ENCODE peak calls at places on chromosomes 12 and 14, in nine cellular contexts. One of them, this sample, is unnamed.

GRCh38 chr14:36438883-36439282 is 81.1 kb downstream of the NKX2-1 start:
- DNase-seq in Right ventricle myocardium superior: no peak
- DNase-seq in NCI-H1092: peak; percentile 22
- DNase-seq in GM12865: no peak
- DNase-seq in SW480: no peak
- DNase-seq in NCI-H2081 treated with DMSO at 0.1 percent for 48 hours: no peak
- DNase-seq in CD4-positive, CD25-positive, alpha-beta regulatory T cell: no peak
- DNase-seq in cardiac fibroblast: no peak
- DNase-seq in SW 1271: no peak
- DNase-seq in this sample: no peak

GRCh38 chr14:60204104-60204842 is 39.1 kb upstream of the DHRS7 start:
- DNase-seq in Right ventricle myocardium superior: no peak
- DNase-seq in NCI-H1092: peak; percentile 57
- DNase-seq in GM12865: peak; percentile 95
- DNase-seq in SW480: no peak
- DNase-seq in NCI-H2081 treated with DMSO at 0.1 percent for 48 hours: no peak
- DNase-seq in CD4-positive, CD25-positive, alpha-beta regulatory T cell: no peak
- DNase-seq in cardiac fibroblast: no peak
- DNase-seq in SW 1271: no peak
- DNase-seq in this sample: no peak

GRCh38 chr14:36661506-36662257 is at the start of gene PAX9:
- DNase-seq in Right ventricle myocardium superior: peak; percentile 80
- DNase-seq in NCI-H1092: peak; percentile 91
- DNase-seq in GM12865: peak; percentile 59
- DNase-seq in SW480: peak; percentile 87
- DNase-seq in NCI-H2081 treated with DMSO at 0.1 percent for 48 hours: peak; percentile 66
- DNase-seq in CD4-positive, CD25-positive, alpha-beta regulatory T cell: no peak
- DNase-seq in cardiac fibroblast: peak; percentile 58
- DNase-seq in SW 1271: peak; percentile 71
- DNase-seq in this sample: peak; percentile 78

GRCh38 chr12:52926596-52927241 is 21.8 kb upstream of the KRT8 start:
- DNase-seq in Right ventricle myocardium superior: no peak
- DNase-seq in NCI-H1092: no peak
- DNase-seq in GM12865: no peak
- DNase-seq in SW480: peak; percentile 95
- DNase-seq in NCI-H2081 treated with DMSO at 0.1 percent for 48 hours: no peak
- DNase-seq in CD4-positive, CD25-positive, alpha-beta regulatory T cell: no peak
- DNase-seq in cardiac fibroblast: no peak
- DNase-seq in SW 1271: no peak
- DNase-seq in this sample: no peak

GRCh38 chr12:22598763-22599161 is 26.2 kb upstream of the ETNK1 start:
- DNase-seq in Right ventricle myocardium superior: no peak
- DNase-seq in NCI-H1092: no peak
- DNase-seq in GM12865: no peak
- DNase-seq in SW480: no peak
- DNase-seq in NCI-H2081 treated with DMSO at 0.1 percent for 48 hours: no peak
- DNase-seq in CD4-positive, CD25-positive, alpha-beta regulatory T cell: no peak
- DNase-seq in cardiac fibroblast: no peak
- DNase-seq in SW 1271: no peak
- DNase-seq in this sample: no peak

GRCh38 chr14:73861060-73861459 is 9.4 kb downstream of the PTGR2 start:
- DNase-seq in Right ventricle myocardium superior: no peak
- DNase-seq in NCI-H1092: no peak
- DNase-seq in GM12865: no peak
- DNase-seq in SW480: no peak
- DNase-seq in NCI-H2081 treated with DMSO at 0.1 percent for 48 hours: no peak
- DNase-seq in CD4-positive, CD25-positive, alpha-beta regulatory T cell: no peak
- DNase-seq in cardiac fibroblast: no peak
- DNase-seq in SW 1271: no peak
- DNase-seq in this sample: no peak

GRCh38 chr12:104805186-104805585 is 152.9 kb downstream of the SLC41A2 start:
- DNase-seq in Right ventricle myocardium superior: no peak
- DNase-seq in NCI-H1092: no peak
- DNase-seq in GM12865: no peak
- DNase-seq in SW480: no peak
- DNase-seq in NCI-H2081 treated with DMSO at 0.1 percent for 48 hours: no peak
- DNase-seq in CD4-positive, CD25-positive, alpha-beta regulatory T cell: no peak
- DNase-seq in cardiac fibroblast: peak; percentile 73
- DNase-seq in SW 1271: no peak
- DNase-seq in this sample: no peak

GRCh38 chr12:53514626-53515290 is 7.5 kb upstream of the NPFF start:
- DNase-seq in Right ventricle myocardium superior: no peak
- DNase-seq in NCI-H1092: no peak
- DNase-seq in GM12865: no peak
- DNase-seq in SW480: no peak
- DNase-seq in NCI-H2081 treated with DMSO at 0.1 percent for 48 hours: no peak
- DNase-seq in CD4-positive, CD25-positive, alpha-beta regulatory T cell: no peak
- DNase-seq in cardiac fibroblast: no peak
- DNase-seq in SW 1271: no peak
- DNase-seq in this sample: peak; percentile 10

GRCh38 chr12:95492462-95492861 is 18.5 kb downstream of the METAP2 start:
- DNase-seq in Right ventricle myocardium superior: no peak
- DNase-seq in NCI-H1092: no peak
- DNase-seq in GM12865: no peak
- DNase-seq in SW480: no peak
- DNase-seq in NCI-H2081 treated with DMSO at 0.1 percent for 48 hours: no peak
- DNase-seq in CD4-positive, CD25-positive, alpha-beta regulatory T cell: no peak
- DNase-seq in cardiac fibroblast: no peak
- DNase-seq in SW 1271: no peak
- DNase-seq in this sample: no peak

GRCh38 chr12:107514887-107515445 is 170.6 kb upstream of the PWP1 start:
- DNase-seq in Right ventricle myocardium superior: no peak
- DNase-seq in NCI-H1092: no peak
- DNase-seq in GM12865: no peak
- DNase-seq in SW480: no peak
- DNase-seq in NCI-H2081 treated with DMSO at 0.1 percent for 48 hours: no peak
- DNase-seq in CD4-positive, CD25-positive, alpha-beta regulatory T cell: no peak
- DNase-seq in cardiac fibroblast: peak; percentile 96
- DNase-seq in SW 1271: no peak
- DNase-seq in this sample: no peak

GRCh38 chr12:110689601-110690430 is 901 bp upstream of the HVCN1 start:
- DNase-seq in Right ventricle myocardium superior: peak; percentile 62
- DNase-seq in NCI-H1092: no peak
- DNase-seq in GM12865: peak; percentile 93
- DNase-seq in SW480: no peak
- DNase-seq in NCI-H2081 treated with DMSO at 0.1 percent for 48 hours: no peak
- DNase-seq in CD4-positive, CD25-positive, alpha-beta regulatory T cell: peak; percentile 19
- DNase-seq in cardiac fibroblast: peak; percentile 14
- DNase-seq in SW 1271: no peak
- DNase-seq in this sample: no peak

GRCh38 chr14:94489336-94489735 is 13.3 kb upstream of the SERPINA9 start:
- DNase-seq in Right ventricle myocardium superior: no peak
- DNase-seq in NCI-H1092: no peak
- DNase-seq in GM12865: no peak
- DNase-seq in SW480: no peak
- DNase-seq in NCI-H2081 treated with DMSO at 0.1 percent for 48 hours: no peak
- DNase-seq in CD4-positive, CD25-positive, alpha-beta regulatory T cell: no peak
- DNase-seq in cardiac fibroblast: no peak
- DNase-seq in SW 1271: no peak
- DNase-seq in this sample: no peak

GRCh38 chr12:15883536-15883935 is 1.3 kb downstream of the STRAP start:
- DNase-seq in Right ventricle myocardium superior: no peak
- DNase-seq in NCI-H1092: no peak
- DNase-seq in GM12865: no peak
- DNase-seq in SW480: no peak
- DNase-seq in NCI-H2081 treated with DMSO at 0.1 percent for 48 hours: no peak
- DNase-seq in CD4-positive, CD25-positive, alpha-beta regulatory T cell: no peak
- DNase-seq in cardiac fibroblast: no peak
- DNase-seq in SW 1271: no peak
- DNase-seq in this sample: no peak

GRCh38 chr14:93056166-93056839 is 59.4 kb downstream of the ITPK1 start:
- DNase-seq in Right ventricle myocardium superior: no peak
- DNase-seq in NCI-H1092: no peak
- DNase-seq in GM12865: no peak
- DNase-seq in SW480: no peak
- DNase-seq in NCI-H2081 treated with DMSO at 0.1 percent for 48 hours: no peak
- DNase-seq in CD4-positive, CD25-positive, alpha-beta regulatory T cell: no peak
- DNase-seq in cardiac fibroblast: peak; percentile 38
- DNase-seq in SW 1271: no peak
- DNase-seq in this sample: no peak

GRCh38 chr14:20008156-20008555 is 6.2 kb downstream of the OR4Q2 start:
- DNase-seq in Right ventricle myocardium superior: no peak
- DNase-seq in NCI-H1092: no peak
- DNase-seq in GM12865: no peak
- DNase-seq in SW480: no peak
- DNase-seq in NCI-H2081 treated with DMSO at 0.1 percent for 48 hours: no peak
- DNase-seq in CD4-positive, CD25-positive, alpha-beta regulatory T cell: no peak
- DNase-seq in cardiac fibroblast: no peak
- DNase-seq in SW 1271: no peak
- DNase-seq in this sample: no peak

GRCh38 chr12:111730420-111730819 is 36.3 kb upstream of the ALDH2 start:
- DNase-seq in Right ventricle myocardium superior: no peak
- DNase-seq in NCI-H1092: no peak
- DNase-seq in GM12865: no peak
- DNase-seq in SW480: no peak
- DNase-seq in NCI-H2081 treated with DMSO at 0.1 percent for 48 hours: no peak
- DNase-seq in CD4-positive, CD25-positive, alpha-beta regulatory T cell: no peak
- DNase-seq in cardiac fibroblast: no peak
- DNase-seq in SW 1271: no peak
- DNase-seq in this sample: no peak